ENCODE peak calls at places on chromosomes 11 and 22, in six cellular contexts. One of them, this sample, is unnamed.

GRCh38 chr11:19957301-19957985 is 202.8 kb downstream of the DBX1 start:
- DNase-seq in GM12865: no peak
- DNase-seq in omental fat pad: no peak
- DNase-seq in brain microvascular endothelial cell: no peak
- DNase-seq in fibroblast of the aortic adventitia: no peak
- DNase-seq in GM13977: no peak
- DNase-seq in this sample: no peak

GRCh38 chr11:9906043-9906791 is 242.3 kb downstream of the SWAP70 start:
- DNase-seq in brain microvascular endothelial cell: peak; percentile 93
- DNase-seq in fibroblast of the aortic adventitia: peak; percentile 94
- DNase-seq in GM13977: no peak
- DNase-seq in omental fat pad: no peak
- DNase-seq in GM12865: no peak
- DNase-seq in this sample: no peak

GRCh38 chr22:30655532-30655931 is 12.1 kb downstream of the DUSP18 start:
- DNase-seq in GM12865: no peak
- DNase-seq in fibroblast of the aortic adventitia: no peak
- DNase-seq in GM13977: no peak
- DNase-seq in brain microvascular endothelial cell: no peak
- DNase-seq in omental fat pad: no peak
- DNase-seq in this sample: no peak

GRCh38 chr22:42716649-42717127 is 4.0 kb downstream of the A4GALT start:
- DNase-seq in fibroblast of the aortic adventitia: no peak
- DNase-seq in brain microvascular endothelial cell: no peak
- DNase-seq in GM13977: no peak
- DNase-seq in GM12865: peak; percentile 83
- DNase-seq in omental fat pad: no peak
- DNase-seq in this sample: peak; percentile 58

GRCh38 chr11:34531663-34532062 is 18.1 kb upstream of the ELF5 start:
- DNase-seq in GM12865: no peak
- DNase-seq in GM13977: no peak
- DNase-seq in brain microvascular endothelial cell: no peak
- DNase-seq in fibroblast of the aortic adventitia: no peak
- DNase-seq in omental fat pad: no peak
- DNase-seq in this sample: no peak

GRCh38 chr11:92131289-92131890 is 93.2 kb upstream of the FAT3 start:
- DNase-seq in GM12865: no peak
- DNase-seq in omental fat pad: no peak
- DNase-seq in GM13977: no peak
- DNase-seq in brain microvascular endothelial cell: no peak
- DNase-seq in fibroblast of the aortic adventitia: no peak
- DNase-seq in this sample: no peak

GRCh38 chr11:125263268-125263790 is 98.8 kb downstream of the PKNOX2 start:
- DNase-seq in GM13977: no peak
- DNase-seq in brain microvascular endothelial cell: peak; percentile 100
- DNase-seq in omental fat pad: no peak
- DNase-seq in fibroblast of the aortic adventitia: peak; percentile 99
- DNase-seq in GM12865: peak; percentile 10
- DNase-seq in this sample: no peak

GRCh38 chr11:107859459-107860239 is 1.1 kb upstream of the SLC35F2 start:
- DNase-seq in omental fat pad: no peak
- DNase-seq in brain microvascular endothelial cell: no peak
- DNase-seq in GM12865: peak; percentile 66
- DNase-seq in fibroblast of the aortic adventitia: peak; percentile 24
- DNase-seq in GM13977: peak; percentile 41
- DNase-seq in this sample: peak; percentile 43

GRCh38 chr11:65211293-65212105 is 29.8 kb downstream of the CAPN1 start:
- DNase-seq in brain microvascular endothelial cell: no peak
- DNase-seq in omental fat pad: no peak
- DNase-seq in GM13977: no peak
- DNase-seq in fibroblast of the aortic adventitia: no peak
- DNase-seq in GM12865: no peak
- DNase-seq in this sample: no peak

GRCh38 chr11:69416746-69417145 is 64.7 kb upstream of the LINC01488 start:
- DNase-seq in brain microvascular endothelial cell: no peak
- DNase-seq in omental fat pad: no peak
- DNase-seq in GM13977: no peak
- DNase-seq in fibroblast of the aortic adventitia: no peak
- DNase-seq in GM12865: no peak
- DNase-seq in this sample: no peak

GRCh38 chr11:69415411-69416122 is 65.9 kb upstream of the LINC01488 start:
- DNase-seq in GM13977: no peak
- DNase-seq in brain microvascular endothelial cell: no peak
- DNase-seq in fibroblast of the aortic adventitia: no peak
- DNase-seq in GM12865: no peak
- DNase-seq in omental fat pad: no peak
- DNase-seq in this sample: no peak

GRCh38 chr11:69414773-69415187 is 66.7 kb upstream of the LINC01488 start:
- DNase-seq in GM12865: no peak
- DNase-seq in brain microvascular endothelial cell: no peak
- DNase-seq in GM13977: no peak
- DNase-seq in omental fat pad: no peak
- DNase-seq in fibroblast of the aortic adventitia: no peak
- DNase-seq in this sample: no peak

GRCh38 chr11:69417211-69418085 is 64.0 kb upstream of the LINC01488 start:
- DNase-seq in omental fat pad: no peak
- DNase-seq in GM12865: no peak
- DNase-seq in GM13977: no peak
- DNase-seq in fibroblast of the aortic adventitia: no peak
- DNase-seq in brain microvascular endothelial cell: no peak
- DNase-seq in this sample: no peak

GRCh38 chr11:69416123-69416475 is 65.4 kb upstream of the LINC01488 start:
- DNase-seq in GM13977: no peak
- DNase-seq in brain microvascular endothelial cell: no peak
- DNase-seq in fibroblast of the aortic adventitia: no peak
- DNase-seq in GM12865: no peak
- DNase-seq in omental fat pad: no peak
- DNase-seq in this sample: no peak
- TF ChIP-seq CTCF in GM13977: no peak
- TF ChIP-seq CTCF in brain microvascular endothelial cell: no peak
- TF ChIP-seq CTCF in fibroblast of the aortic adventitia: no peak
- TF ChIP-seq CTCF in GM12865: no peak
- TF ChIP-seq CTCF in omental fat pad: no peak
- TF ChIP-seq CTCF in this sample: no peak

GRCh38 chr11:119751281-119752060 is 22.5 kb upstream of the NECTIN1 start:
- DNase-seq in brain microvascular endothelial cell: no peak
- DNase-seq in GM12865: peak; percentile 91
- DNase-seq in omental fat pad: no peak
- DNase-seq in fibroblast of the aortic adventitia: no peak
- DNase-seq in GM13977: peak; percentile 79
- DNase-seq in this sample: peak; percentile 77

GRCh38 chr11:119750056-119750455 is 21.1 kb upstream of the NECTIN1 start:
- DNase-seq in GM13977: no peak
- DNase-seq in GM12865: no peak
- DNase-seq in omental fat pad: no peak
- DNase-seq in brain microvascular endothelial cell: no peak
- DNase-seq in fibroblast of the aortic adventitia: no peak
- DNase-seq in this sample: no peak

GRCh38 chr11:119752946-119753345 is 23.9 kb upstream of the NECTIN1 start:
- DNase-seq in GM12865: no peak
- DNase-seq in omental fat pad: no peak
- DNase-seq in brain microvascular endothelial cell: no peak
- DNase-seq in fibroblast of the aortic adventitia: peak; percentile 13
- DNase-seq in GM13977: no peak
- DNase-seq in this sample: no peak

GRCh38 chr11:119754199-119754598 is 25.2 kb upstream of the NECTIN1 start:
- DNase-seq in brain microvascular endothelial cell: no peak
- DNase-seq in omental fat pad: no peak
- DNase-seq in fibroblast of the aortic adventitia: peak; percentile 20
- DNase-seq in GM13977: no peak
- DNase-seq in GM12865: peak; percentile 48
- DNase-seq in this sample: no peak

DNA sequence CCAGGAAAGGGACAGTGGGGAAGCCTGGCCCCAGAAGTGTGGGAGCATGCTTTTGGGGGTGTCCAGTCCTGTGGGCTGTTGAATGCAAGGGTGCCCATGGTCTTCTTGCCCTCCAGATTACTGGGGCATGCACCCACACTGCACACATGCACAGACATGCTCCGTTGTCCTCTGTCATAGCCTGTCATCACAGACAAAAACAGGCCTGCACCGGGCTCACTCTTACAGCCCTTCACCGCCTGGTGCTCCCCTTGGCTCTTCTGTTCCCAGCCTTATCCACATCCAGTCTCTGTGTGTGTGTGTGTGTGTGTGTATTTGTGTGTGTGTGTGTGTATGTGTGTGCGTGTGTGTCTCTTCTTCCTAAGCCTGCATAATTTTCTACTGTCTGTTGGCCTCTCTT is 23.3 kb upstream of the NECTIN1 start:
- DNase-seq in fibroblast of the aortic adventitia: no peak
- DNase-seq in GM12865: peak; percentile 54
- DNase-seq in omental fat pad: no peak
- DNase-seq in brain microvascular endothelial cell: no peak
- DNase-seq in GM13977: no peak
- DNase-seq in this sample: no peak
- TF ChIP-seq CTCF in fibroblast of the aortic adventitia: no peak
- TF ChIP-seq CTCF in GM12865: no peak
- TF ChIP-seq CTCF in omental fat pad: no peak
- TF ChIP-seq CTCF in brain microvascular endothelial cell: no peak
- TF ChIP-seq CTCF in GM13977: no peak
- TF ChIP-seq CTCF in this sample: no peak

DNA sequence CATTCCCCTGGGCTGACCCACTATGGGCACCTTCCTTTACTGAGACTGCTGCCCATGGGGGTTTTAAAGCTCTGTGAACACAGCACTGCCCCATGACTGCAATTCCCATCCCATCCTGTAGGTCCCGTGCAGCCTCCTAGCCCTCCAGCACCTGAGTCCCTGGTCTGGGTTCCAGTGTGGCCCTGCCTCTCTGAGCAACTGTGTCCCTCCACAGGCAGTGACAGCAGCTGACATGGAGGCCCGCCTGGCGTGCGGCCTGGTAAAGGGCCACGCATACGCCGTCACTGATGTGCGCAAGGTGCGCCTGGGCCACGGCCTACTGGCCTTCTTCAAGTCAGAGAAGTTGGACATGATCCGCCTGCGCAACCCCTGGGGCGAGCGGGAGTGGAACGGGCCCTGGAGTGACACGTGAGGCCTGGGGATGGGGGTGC is 12.6 kb downstream of the OMP start:
- DNase-seq in brain microvascular endothelial cell: no peak
- DNase-seq in fibroblast of the aortic adventitia: no peak
- DNase-seq in GM12865: no peak
- DNase-seq in omental fat pad: no peak
- DNase-seq in GM13977: no peak
- DNase-seq in this sample: no peak
- TF ChIP-seq CTCF in brain microvascular endothelial cell: peak; percentile 61
- TF ChIP-seq CTCF in fibroblast of the aortic adventitia: peak; percentile 26
- TF ChIP-seq CTCF in GM12865: peak; percentile 31
- TF ChIP-seq CTCF in omental fat pad: no peak
- TF ChIP-seq CTCF in GM13977: no peak
- TF ChIP-seq CTCF in this sample: peak; percentile 12

GRCh38 chr22:22099833-22100812 is 117.5 kb upstream of the TOP3B start:
- DNase-seq in fibroblast of the aortic adventitia: peak; percentile 16
- DNase-seq in GM13977: no peak
- DNase-seq in GM12865: peak; percentile 5
- DNase-seq in omental fat pad: no peak
- DNase-seq in brain microvascular endothelial cell: peak; percentile 13
- DNase-seq in this sample: no peak
- TF ChIP-seq CTCF in fibroblast of the aortic adventitia: peak; percentile 53
- TF ChIP-seq CTCF in GM13977: peak; percentile 41
- TF ChIP-seq CTCF in GM12865: no peak
- TF ChIP-seq CTCF in omental fat pad: no peak
- TF ChIP-seq CTCF in brain microvascular endothelial cell: peak; percentile 70
- TF ChIP-seq CTCF in this sample: peak; percentile 49

GRCh38 chr22:19494001-19494560 is 14.4 kb downstream of the CDC45 start:
- DNase-seq in brain microvascular endothelial cell: no peak
- DNase-seq in GM13977: no peak
- DNase-seq in omental fat pad: no peak
- DNase-seq in GM12865: no peak
- DNase-seq in fibroblast of the aortic adventitia: no peak
- DNase-seq in this sample: no peak

GRCh38 chr22:19496324-19496630 is 16.6 kb downstream of the CDC45 start:
- DNase-seq in omental fat pad: no peak
- DNase-seq in GM13977: no peak
- DNase-seq in brain microvascular endothelial cell: no peak
- DNase-seq in GM12865: no peak
- DNase-seq in fibroblast of the aortic adventitia: no peak
- DNase-seq in this sample: no peak

GRCh38 chr22:19494676-19495173 is 15.0 kb downstream of the CDC45 start:
- DNase-seq in omental fat pad: no peak
- DNase-seq in fibroblast of the aortic adventitia: no peak
- DNase-seq in GM12865: no peak
- DNase-seq in brain microvascular endothelial cell: no peak
- DNase-seq in GM13977: no peak
- DNase-seq in this sample: no peak

GRCh38 chr22:19497245-19497644 is 17.5 kb downstream of the CDC45 start:
- DNase-seq in brain microvascular endothelial cell: peak; percentile 96
- DNase-seq in omental fat pad: no peak
- DNase-seq in fibroblast of the aortic adventitia: peak; percentile 64
- DNase-seq in GM12865: no peak
- DNase-seq in GM13977: no peak
- DNase-seq in this sample: no peak

GRCh38 chr22:19495562-19496323 is 16.0 kb downstream of the CDC45 start:
- DNase-seq in GM12865: no peak
- DNase-seq in omental fat pad: no peak
- DNase-seq in fibroblast of the aortic adventitia: peak; percentile 62
- DNase-seq in brain microvascular endothelial cell: peak; percentile 24
- DNase-seq in GM13977: no peak
- DNase-seq in this sample: no peak
- TF ChIP-seq CTCF in GM12865: no peak
- TF ChIP-seq CTCF in omental fat pad: no peak
- TF ChIP-seq CTCF in fibroblast of the aortic adventitia: no peak
- TF ChIP-seq CTCF in brain microvascular endothelial cell: peak; percentile 33
- TF ChIP-seq CTCF in GM13977: peak; percentile 8
- TF ChIP-seq CTCF in this sample: no peak